ENCODE peak calls at places on chromosomes 7 and 10, in six cellular contexts. E is A549, I is endothelial cell of umbilical vein, K is K562, D is HepG2, Z is H1. Q is an unnamed sample.

GRCh38 chr10:104498345-104498955 is 142.6 kb upstream of the SORCS3 start:
- DNase-seq in E (no peak), I (no peak), K (no peak), Z (no peak), D (no peak), Q (no peak)

GRCh38 chr7:28623105-28623730 is 210.9 kb downstream of the CREB5 start:
- DNase-seq in E (no peak), K (no peak), I (no peak), Z (no peak), D (no peak), Q (no peak)

GRCh38 chr7:41438919-41439882 is 263.7 kb downstream of the INHBA start:
- DNase-seq in I (no peak), D (no peak), E (no peak), K (no peak), Z (no peak), Q (no peak)

GRCh38 chr10:72542396-72542815 is 83.5 kb downstream of the MICU1 start:
- DNase-seq in Z (no peak), I (no peak), K (no peak), D (peak), E (no peak), Q (no peak)

GRCh38 chr7:28409716-28410627 is 2.3 kb upstream of the CREB5 start:
- DNase-seq in I (peak), Z (no peak), D (no peak), K (no peak), E (peak), Q (peak)

GRCh38 chr7:148540041-148540738 is 50.4 kb upstream of the C7orf33 start:
- DNase-seq in D (no peak), E (peak), Z (peak), I (no peak), K (no peak), Q (no peak)

GRCh38 chr7:46033592-46033991 is 112.5 kb upstream of the IGFBP3 start:
- DNase-seq in Z (no peak), E (no peak), K (no peak), I (no peak), D (no peak), Q (no peak)

GRCh38 chr10:129335396-129335795 is 131.6 kb upstream of the MGMT start:
- DNase-seq in I (no peak), D (no peak), K (no peak), Z (no peak), E (no peak), Q (no peak)

GRCh38 chr7:111018960-111019835 is 71.7 kb upstream of the LRRN3 start:
- DNase-seq in I (no peak), D (no peak), E (no peak), Z (no peak), K (no peak), Q (peak)

GRCh38 chr10:86064931-86065662 is 301.5 kb downstream of the GRID1 start:
- DNase-seq in E (no peak), Z (no peak), D (no peak), K (no peak), I (no peak), Q (no peak)

GRCh38 chr7:36201122-36201723 is 48.2 kb downstream of the EEPD1 start:
- DNase-seq in K (no peak), I (no peak), E (no peak), Z (no peak), D (no peak), Q (no peak)

GRCh38 chr10:121613456-121613855 is 15.2 kb upstream of the FGFR2 start:
- DNase-seq in I (no peak), Z (no peak), E (no peak), K (no peak), D (no peak), Q (no peak)

GRCh38 chr10:12444981-12445700 is 95.8 kb downstream of the CAMK1D start:
- DNase-seq in D (no peak), K (no peak), I (no peak), E (no peak), Z (no peak), Q (no peak)

GRCh38 chr7:109641445-109641844 is 1071.8 kb downstream of the DNAJB9 start:
- DNase-seq in Z (no peak), K (no peak), E (no peak), I (no peak), D (no peak), Q (no peak)

GRCh38 chr10:11509036-11509435 is 102.4 kb downstream of the USP6NL start:
- DNase-seq in E (no peak), K (no peak), Z (no peak), D (no peak), I (no peak), Q (no peak)

GRCh38 chr10:88152720-88153119 is 289.3 kb downstream of the PTEN start:
- DNase-seq in E (peak), K (no peak), D (no peak), I (peak), Z (no peak), Q (no peak)

GRCh38 chr10:593901-594457 is 95.5 kb downstream of the DIP2C start:
- DNase-seq in Z (no peak), E (no peak), I (no peak), D (no peak), K (no peak), Q (no peak)

GRCh38 chr7:141275350-141275749 is 201.5 kb downstream of the TMEM178B start:
- DNase-seq in I (no peak), E (no peak), K (peak), Z (no peak), D (no peak), Q (peak)

GRCh38 chr10:132492323-132493035 is 45.1 kb upstream of the INPP5A start:
- DNase-seq in I (no peak), D (no peak), Z (no peak), E (no peak), K (no peak), Q (peak)

GRCh38 chr10:84204122-84204521 is 9.8 kb downstream of the CDHR1 start:
- DNase-seq in E (no peak), K (peak), D (peak), Z (no peak), I (no peak), Q (peak)

GRCh38 chr7:149855368-149856305 is 17.5 kb downstream of the ZNF862 start:
- DNase-seq in I (no peak), E (no peak), Z (no peak), D (peak), K (peak), Q (no peak)

GRCh38 chr10:60235001-60235400 is 154.7 kb downstream of the ANK3 start:
- DNase-seq in Z (no peak), K (no peak), D (no peak), I (peak), E (no peak), Q (no peak)

GRCh38 chr7:80307251-80307856 is 172.7 kb downstream of the GNAI1 start:
- DNase-seq in K (no peak), I (no peak), E (no peak), Z (no peak), D (no peak), Q (no peak)
- TF ChIP-seq MAX in K (no peak), I (no peak), E (no peak), Z (no peak), D (no peak), Q (no peak)

GRCh38 chr7:39249635-39250034 is 271.9 kb downstream of the POU6F2 start:
- DNase-seq in D (no peak), K (no peak), Z (no peak), I (no peak), E (no peak), Q (no peak)
- TF ChIP-seq JUN in D (no peak), K (no peak), Z (no peak), I (no peak), E (no peak), Q (no peak)

GRCh38 chr7:44325181-44325671 is at the start of gene CAMK2B:
- DNase-seq in E (no peak), Z (no peak), I (no peak), K (no peak), D (no peak), Q (no peak)
- TF ChIP-seq MAX in E (no peak), Z (no peak), I (no peak), K (no peak), D (no peak), Q (no peak)

GRCh38 chr7:6359742-6360141 is 87.3 kb upstream of the CYTH3 start:
- DNase-seq in D (no peak), Z (no peak), K (no peak), I (no peak), E (no peak), Q (no peak)

GRCh38 chr7:6365451-6365850 is 82.3 kb downstream of the DAGLB start:
- DNase-seq in I (no peak), E (no peak), D (no peak), K (no peak), Z (no peak), Q (no peak)

GRCh38 chr7:6359021-6359420 is 86.6 kb upstream of the CYTH3 start:
- DNase-seq in I (no peak), D (no peak), Z (no peak), E (no peak), K (peak), Q (no peak)

DNA sequence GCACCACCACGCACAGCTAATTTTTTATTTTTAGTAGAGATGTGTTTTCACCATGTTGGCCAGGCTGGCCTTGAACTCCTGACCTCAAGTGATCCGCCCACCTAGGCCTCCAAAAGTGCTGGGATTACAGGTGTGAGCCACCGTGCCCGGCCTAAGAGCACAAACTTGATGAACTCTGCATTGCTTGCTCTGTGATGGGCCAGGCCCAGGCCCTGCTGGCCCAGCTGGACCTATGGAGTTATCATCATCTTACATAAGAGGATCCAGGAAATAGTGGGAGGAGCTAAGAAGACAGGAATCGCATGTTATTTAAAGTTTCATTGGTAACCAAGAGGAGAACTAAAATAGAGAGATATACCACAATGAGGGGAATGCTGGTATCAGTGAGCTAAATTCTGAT is 86.9 kb downstream of the DAGLB start:
- DNase-seq in Z (no peak), D (peak), I (no peak), E (no peak), K (no peak), Q (no peak)
- TF ChIP-seq JUN in Z (no peak), D (no peak), I (no peak), E (no peak), K (no peak), Q (no peak)